ENCODE peak calls at places on chromosomes 2 and 18, in four cellular contexts. P, F, L and W are unnamed samples.

GRCh38 chr2:160491922-160492371 is 1.7 kb downstream of the RBMS1 start:
- DNase-seq in F (peak), P (no peak), L (no peak), W (no peak)

GRCh38 chr2:152367547-152368250 is 32.7 kb downstream of the FMNL2 start:
- DNase-seq in P (no peak), F (no peak), L (peak), W (no peak)

GRCh38 chr2:23617817-23618216 is 232.8 kb downstream of the KLHL29 start:
- DNase-seq in F (no peak), P (no peak), L (no peak), W (no peak)

GRCh38 chr2:226911932-226912331 is 76.1 kb downstream of the RHBDD1 start:
- DNase-seq in F (no peak), P (no peak), L (no peak), W (no peak)

GRCh38 chr2:173370198-173370597 is 15.5 kb downstream of the CDCA7 start:
- DNase-seq in P (no peak), F (no peak), L (no peak), W (no peak)

GRCh38 chr2:108936076-108936867 is 52.7 kb downstream of the EDAR start:
- DNase-seq in P (no peak), F (no peak), L (no peak), W (no peak)

GRCh38 chr2:122988395-122989221 is 1036.5 kb upstream of the CNTNAP5 start:
- DNase-seq in F (no peak), P (no peak), L (no peak), W (peak)

GRCh38 chr2:197993830-197994229 is 189.4 kb downstream of the PLCL1 start:
- DNase-seq in L (no peak), F (no peak), P (peak), W (no peak)

GRCh38 chr2:15766911-15767597 is 173.3 kb upstream of the MYCN start:
- DNase-seq in P (no peak), F (no peak), L (no peak), W (no peak)

GRCh38 chr2:54955674-54956391 is 94.4 kb downstream of the RTN4 start:
- DNase-seq in F (peak), L (no peak), P (peak), W (no peak)

GRCh38 chr18:67476585-67476984 is 39.9 kb downstream of the DSEL start:
- DNase-seq in P (no peak), L (no peak), F (no peak), W (no peak)

GRCh38 chr18:33205777-33206176 is 234.7 kb downstream of the CCDC178 start:
- DNase-seq in P (no peak), L (no peak), F (no peak), W (no peak)

GRCh38 chr18:33195795-33196194 is 244.7 kb downstream of the CCDC178 start:
- DNase-seq in L (no peak), F (no peak), P (no peak), W (no peak)

GRCh38 chr18:33201509-33201926 is 239.0 kb downstream of the CCDC178 start:
- DNase-seq in L (no peak), P (peak), F (peak), W (peak)
- TF ChIP-seq CTCF in L (peak), P (peak), F (peak), W (peak)

GRCh38 chr18:80194874-80195570 is 52.3 kb downstream of the PARD6G start:
- DNase-seq in L (peak), P (peak), F (no peak), W (no peak)

GRCh38 chr18:80198391-80198790 is 48.9 kb downstream of the PARD6G start:
- DNase-seq in L (no peak), F (no peak), P (no peak), W (no peak)

GRCh38 chr18:80198994-80199748 is 48.1 kb downstream of the PARD6G start:
- DNase-seq in F (no peak), P (no peak), L (no peak), W (no peak)

GRCh38 chr18:80196528-80197320 is 50.6 kb downstream of the PARD6G start:
- DNase-seq in L (no peak), F (no peak), P (no peak), W (no peak)

DNA sequence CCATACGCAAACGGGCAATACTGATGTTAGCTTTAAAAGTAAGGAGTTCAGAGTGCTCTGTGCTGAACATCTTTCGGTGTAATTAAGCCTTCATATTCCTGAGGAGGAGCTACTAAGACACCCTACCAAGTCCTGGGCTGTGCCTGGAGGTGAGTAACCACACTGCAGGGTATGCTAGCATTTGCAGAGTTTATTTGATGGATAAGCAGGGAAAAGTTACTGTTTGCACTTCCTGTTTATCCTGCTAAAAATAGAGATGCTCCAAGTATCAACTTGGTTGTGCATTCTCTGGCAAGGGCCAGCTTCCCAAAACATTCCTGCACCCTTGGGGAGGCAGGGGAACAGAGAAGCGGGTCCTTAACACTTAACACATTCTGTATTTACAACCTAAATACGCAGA is 49.8 kb downstream of the PARD6G start:
- DNase-seq in L (no peak), F (no peak), P (no peak), W (no peak)
- TF ChIP-seq NR2C2 in L (no peak), F (no peak), P (no peak), W (no peak)

GRCh38 chr18:13003466-13003896 is 12.3 kb downstream of the CEP192 start:
- DNase-seq in L (no peak), F (peak), P (peak), W (peak)
- TF ChIP-seq CTCF in L (peak), F (peak), P (peak), W (peak)

GRCh38 chr2:72963423-72964145 is 46.3 kb downstream of the EMX1 start:
- DNase-seq in F (no peak), L (no peak), P (no peak), W (peak)
- TF ChIP-seq NR2C2 in F (no peak), L (no peak), P (no peak), W (no peak)